ENCODE peak calls at places on chromosomes 4 and X, in seven cellular contexts. One of them, this sample, is unnamed.

GRCh38 chr4:28007693-28008092 is 1147.1 kb downstream of the STIM2 start:
- DNase-seq in ecto neural progenitor cell: no peak
- DNase-seq in H7: no peak
- DNase-seq in activated CD8-positive, alpha-beta memory T cell treated with anti-CD3 and anti-CD28 coated beads for 1 hour: no peak
- DNase-seq in NCI-H2081: no peak
- DNase-seq in RWPE2: no peak
- DNase-seq in fibroblast of pulmonary artery: no peak
- DNase-seq in this sample: no peak

GRCh38 chrX:24242649-24243556 is 71.0 kb downstream of the SUPT20HL2 start:
- DNase-seq in ecto neural progenitor cell: no peak
- DNase-seq in H7: no peak
- DNase-seq in activated CD8-positive, alpha-beta memory T cell treated with anti-CD3 and anti-CD28 coated beads for 1 hour: no peak
- DNase-seq in NCI-H2081: no peak
- DNase-seq in RWPE2: no peak
- DNase-seq in fibroblast of pulmonary artery: peak
- DNase-seq in this sample: no peak

GRCh38 chrX:47581731-47582647 is at the start of gene TIMP1:
- DNase-seq in ecto neural progenitor cell: peak
- DNase-seq in H7: peak
- DNase-seq in activated CD8-positive, alpha-beta memory T cell treated with anti-CD3 and anti-CD28 coated beads for 1 hour: peak
- DNase-seq in NCI-H2081: no peak
- DNase-seq in RWPE2: peak
- DNase-seq in fibroblast of pulmonary artery: peak
- DNase-seq in this sample: peak

GRCh38 chr4:162117051-162117450 is 46.7 kb downstream of the FSTL5 start:
- DNase-seq in ecto neural progenitor cell: no peak
- DNase-seq in H7: no peak
- DNase-seq in activated CD8-positive, alpha-beta memory T cell treated with anti-CD3 and anti-CD28 coated beads for 1 hour: no peak
- DNase-seq in NCI-H2081: no peak
- DNase-seq in RWPE2: no peak
- DNase-seq in fibroblast of pulmonary artery: no peak
- DNase-seq in this sample: no peak

GRCh38 chr4:40493160-40493559 is 136.5 kb downstream of the RBM47 start:
- DNase-seq in ecto neural progenitor cell: no peak
- DNase-seq in H7: no peak
- DNase-seq in activated CD8-positive, alpha-beta memory T cell treated with anti-CD3 and anti-CD28 coated beads for 1 hour: no peak
- DNase-seq in NCI-H2081: no peak
- DNase-seq in RWPE2: no peak
- DNase-seq in fibroblast of pulmonary artery: no peak
- DNase-seq in this sample: no peak

GRCh38 chrX:149032449-149032848 is 472.7 kb downstream of the IDS start:
- DNase-seq in ecto neural progenitor cell: no peak
- DNase-seq in H7: no peak
- DNase-seq in activated CD8-positive, alpha-beta memory T cell treated with anti-CD3 and anti-CD28 coated beads for 1 hour: no peak
- DNase-seq in NCI-H2081: no peak
- DNase-seq in RWPE2: no peak
- DNase-seq in fibroblast of pulmonary artery: no peak
- DNase-seq in this sample: no peak

GRCh38 chr4:39062499-39062898 is 467 bp downstream of the KLHL5 start:
- DNase-seq in ecto neural progenitor cell: no peak
- DNase-seq in H7: no peak
- DNase-seq in activated CD8-positive, alpha-beta memory T cell treated with anti-CD3 and anti-CD28 coated beads for 1 hour: no peak
- DNase-seq in NCI-H2081: no peak
- DNase-seq in RWPE2: no peak
- DNase-seq in fibroblast of pulmonary artery: no peak
- DNase-seq in this sample: no peak

GRCh38 chrX:70504772-70505450 is 60.3 kb downstream of the DLG3 start:
- DNase-seq in ecto neural progenitor cell: no peak
- DNase-seq in H7: no peak
- DNase-seq in activated CD8-positive, alpha-beta memory T cell treated with anti-CD3 and anti-CD28 coated beads for 1 hour: no peak
- DNase-seq in NCI-H2081: no peak
- DNase-seq in RWPE2: no peak
- DNase-seq in fibroblast of pulmonary artery: no peak
- DNase-seq in this sample: no peak

GRCh38 chrX:150899191-150899757 is 806 bp upstream of the CD99L2 start:
- DNase-seq in ecto neural progenitor cell: peak
- DNase-seq in H7: peak
- DNase-seq in activated CD8-positive, alpha-beta memory T cell treated with anti-CD3 and anti-CD28 coated beads for 1 hour: no peak
- DNase-seq in NCI-H2081: no peak
- DNase-seq in RWPE2: no peak
- DNase-seq in fibroblast of pulmonary artery: peak
- DNase-seq in this sample: peak

GRCh38 chrX:34288782-34289181 is 156.7 kb upstream of the FAM47A start:
- DNase-seq in ecto neural progenitor cell: no peak
- DNase-seq in H7: no peak
- DNase-seq in activated CD8-positive, alpha-beta memory T cell treated with anti-CD3 and anti-CD28 coated beads for 1 hour: no peak
- DNase-seq in NCI-H2081: no peak
- DNase-seq in RWPE2: no peak
- DNase-seq in fibroblast of pulmonary artery: peak
- DNase-seq in this sample: no peak

GRCh38 chr4:5142726-5143125 is 91.4 kb downstream of the STK32B start:
- DNase-seq in ecto neural progenitor cell: no peak
- DNase-seq in H7: peak
- DNase-seq in activated CD8-positive, alpha-beta memory T cell treated with anti-CD3 and anti-CD28 coated beads for 1 hour: no peak
- DNase-seq in NCI-H2081: no peak
- DNase-seq in RWPE2: no peak
- DNase-seq in fibroblast of pulmonary artery: peak
- DNase-seq in this sample: no peak

GRCh38 chr4:183099537-183100297 is 660 bp downstream of the WWC2 start:
- DNase-seq in ecto neural progenitor cell: peak
- DNase-seq in H7: peak
- DNase-seq in activated CD8-positive, alpha-beta memory T cell treated with anti-CD3 and anti-CD28 coated beads for 1 hour: no peak
- DNase-seq in NCI-H2081: no peak
- DNase-seq in RWPE2: peak
- DNase-seq in fibroblast of pulmonary artery: no peak
- DNase-seq in this sample: no peak

GRCh38 chr4:77263247-77263646 is 106.2 kb downstream of the CCNG2 start:
- DNase-seq in ecto neural progenitor cell: no peak
- DNase-seq in H7: no peak
- DNase-seq in activated CD8-positive, alpha-beta memory T cell treated with anti-CD3 and anti-CD28 coated beads for 1 hour: no peak
- DNase-seq in NCI-H2081: no peak
- DNase-seq in RWPE2: no peak
- DNase-seq in fibroblast of pulmonary artery: no peak
- DNase-seq in this sample: no peak

GRCh38 chrX:1391370-1391706 is 575 bp downstream of the SLC25A6 start:
- DNase-seq in ecto neural progenitor cell: peak
- DNase-seq in H7: peak
- DNase-seq in activated CD8-positive, alpha-beta memory T cell treated with anti-CD3 and anti-CD28 coated beads for 1 hour: peak
- DNase-seq in NCI-H2081: no peak
- DNase-seq in RWPE2: no peak
- DNase-seq in fibroblast of pulmonary artery: no peak
- DNase-seq in this sample: no peak

GRCh38 chr4:147407261-147408045 is 73.4 kb upstream of the EDNRA start:
- DNase-seq in ecto neural progenitor cell: no peak
- DNase-seq in H7: peak
- DNase-seq in activated CD8-positive, alpha-beta memory T cell treated with anti-CD3 and anti-CD28 coated beads for 1 hour: no peak
- DNase-seq in NCI-H2081: no peak
- DNase-seq in RWPE2: no peak
- DNase-seq in fibroblast of pulmonary artery: no peak
- DNase-seq in this sample: no peak

GRCh38 chr4:152972821-152973613 is 36.9 kb downstream of the FHDC1 start:
- DNase-seq in ecto neural progenitor cell: no peak
- DNase-seq in H7: no peak
- DNase-seq in activated CD8-positive, alpha-beta memory T cell treated with anti-CD3 and anti-CD28 coated beads for 1 hour: no peak
- DNase-seq in NCI-H2081: no peak
- DNase-seq in RWPE2: no peak
- DNase-seq in fibroblast of pulmonary artery: peak
- DNase-seq in this sample: no peak

This sample was measured in CD4-positive, CD25-positive, alpha-beta regulatory T cell.